ENCODE peak calls at places on chromosomes 13 and 19, in six cellular contexts. Q is IMR-90; F is stimulated activated CD4-positive, alpha-beta T cell treated with anti-CD3 and anti-CD28 coated beads, Interleukin-1b, Interleukin-23, amount 100 ng/mL, for 24 hours; P is activated CD8-positive, alpha-beta memory T cell treated with anti-CD3 and anti-CD28 coated beads for 1 hour; G is WTC11; A is H7. H is an unnamed sample.

GRCh38 chr19:6509118-6509971 is 7.2 kb upstream of the TUBB4A start:
- DNase-seq in Q (no peak), F (no peak), P (no peak), G (no peak), A (no peak), H (no peak)

GRCh38 chr19:33125929-33126388 is 6.0 kb upstream of the WDR88 start:
- DNase-seq in Q (peak; percentile 69), F (peak; percentile 16), P (peak; percentile 32), G (peak; percentile 45), A (peak; percentile 80), H (peak; percentile 78)

GRCh38 chr13:112977091-112977490 is 8.1 kb downstream of the MCF2L start:
- DNase-seq in Q (no peak), F (no peak), P (no peak), G (no peak), A (no peak), H (no peak)

GRCh38 chr19:33411621-33412180 is 38.2 kb downstream of the CEBPG start:
- DNase-seq in Q (no peak), F (no peak), P (no peak), G (no peak), A (no peak), H (no peak)

GRCh38 chr13:23588576-23589141 is 18.4 kb downstream of the TNFRSF19 start:
- DNase-seq in Q (no peak), F (no peak), P (no peak), G (no peak), A (no peak), H (no peak)

GRCh38 chr13:95341441-95341840 is 40.2 kb upstream of the ABCC4 start:
- DNase-seq in Q (no peak), F (no peak), P (no peak), G (no peak), A (no peak), H (no peak)

GRCh38 chr19:2055871-2056809 is 5.1 kb upstream of the MKNK2 start:
- DNase-seq in Q (peak; percentile 64), F (no peak), P (no peak), G (no peak), A (no peak), H (no peak)

GRCh38 chr19:28140201-28140600 is 1072.8 kb downstream of the UQCRFS1 start:
- DNase-seq in Q (no peak), F (no peak), P (no peak), G (no peak), A (no peak), H (no peak)

GRCh38 chr13:30872685-30873443 is 33.2 kb upstream of the MEDAG start:
- DNase-seq in Q (peak; percentile 94), F (no peak), P (no peak), G (peak; percentile 51), A (peak; percentile 78), H (no peak)

GRCh38 chr13:111893607-111894443 is 173.1 kb upstream of the SOX1 start:
- DNase-seq in Q (no peak), F (no peak), P (no peak), G (peak; percentile 40), A (peak; percentile 76), H (no peak)

GRCh38 chr19:10408511-10409291 is 5.4 kb upstream of the CDC37 start:
- DNase-seq in Q (no peak), F (no peak), P (no peak), G (no peak), A (peak; percentile 54), H (no peak)

GRCh38 chr13:112783135-112783945 is 93.5 kb downstream of the ATP11A start:
- DNase-seq in Q (peak; percentile 90), F (no peak), P (no peak), G (no peak), A (peak; percentile 36), H (no peak)

GRCh38 chr13:31625115-31625514 is 114.2 kb upstream of the RXFP2 start:
- DNase-seq in Q (no peak), F (no peak), P (no peak), G (no peak), A (no peak), H (no peak)

GRCh38 chr19:5993516-5994406 is 15.8 kb upstream of the RANBP3 start:
- DNase-seq in Q (no peak), F (no peak), P (no peak), G (no peak), A (peak; percentile 51), H (no peak)

GRCh38 chr19:7927605-7928333 is 1.8 kb upstream of the CTXN1 start:
- DNase-seq in Q (no peak), F (no peak), P (no peak), G (no peak), A (peak; percentile 43), H (no peak)

GRCh38 chr13:97413694-97414093 is 20.3 kb upstream of the RAP2A start:
- DNase-seq in Q (no peak), F (no peak), P (no peak), G (no peak), A (peak; percentile 14), H (no peak)

GRCh38 chr19:11570039-11570462 is 7.4 kb downstream of the ACP5 start:
- DNase-seq in Q (no peak), F (no peak), P (no peak), G (no peak), A (peak; percentile 24), H (no peak)

GRCh38 chr19:35476149-35476548 is 14.1 kb downstream of the KRTDAP start:
- DNase-seq in Q (no peak), F (no peak), P (no peak), G (peak; percentile 77), A (peak; percentile 77), H (no peak)

GRCh38 chr19:48819366-48819816 is 8.6 kb upstream of the BCAT2 start:
- DNase-seq in Q (peak; percentile 79), F (no peak), P (no peak), G (no peak), A (no peak), H (no peak)

GRCh38 chr13:45950343-45950995 is 98.9 kb upstream of the SIAH3 start:
- DNase-seq in Q (peak; percentile 26), F (no peak), P (no peak), G (no peak), A (no peak), H (no peak)

GRCh38 chr13:65095118-65095517 is 2135.0 kb downstream of the PCDH9 start:
- DNase-seq in Q (no peak), F (no peak), P (no peak), G (no peak), A (no peak), H (no peak)

GRCh38 chr19:12202250-12202649 is 39.4 kb downstream of the ZNF136 start:
- DNase-seq in Q (no peak), F (no peak), P (peak; percentile 43), G (peak; percentile 72), A (peak; percentile 49), H (no peak)

GRCh38 chr13:99505814-99506269 is 4.6 kb downstream of the TM9SF2 start:
- DNase-seq in Q (peak; percentile 63), F (no peak), P (no peak), G (no peak), A (no peak), H (no peak)

GRCh38 chr19:29516821-29517395 is 8.9 kb upstream of the VSTM2B start:
- DNase-seq in Q (no peak), F (no peak), P (no peak), G (no peak), A (no peak), H (no peak)

GRCh38 chr13:101967216-101967615 is 434.6 kb downstream of the FGF14 start:
- DNase-seq in Q (no peak), F (no peak), P (no peak), G (no peak), A (no peak), H (no peak)

GRCh38 chr13:109139346-109139745 is 509.9 kb downstream of the MYO16 start:
- DNase-seq in Q (no peak), F (no peak), P (no peak), G (no peak), A (no peak), H (no peak)

GRCh38 chr19:50648659-50649058 is 586 bp upstream of the C19orf81 start:
- DNase-seq in Q (no peak), F (no peak), P (no peak), G (no peak), A (peak; percentile 72), H (no peak)

GRCh38 chr13:27442797-27443196 is 7.6 kb downstream of the MTIF3 start:
- DNase-seq in Q (no peak), F (no peak), P (no peak), G (no peak), A (no peak), H (no peak)

GRCh38 chr13:20989883-20990282 is 71.5 kb downstream of the LATS2 start:
- DNase-seq in Q (no peak), F (no peak), P (no peak), G (no peak), A (no peak), H (no peak)

GRCh38 chr19:32387701-32388392 is 17.7 kb upstream of the DPY19L3 start:
- DNase-seq in Q (peak; percentile 62), F (no peak), P (no peak), G (no peak), A (no peak), H (no peak)

GRCh38 chr19:22914646-22915045 is 82.6 kb downstream of the ZNF723 start:
- DNase-seq in Q (no peak), F (no peak), P (no peak), G (no peak), A (no peak), H (no peak)

GRCh38 chr13:51646041-51646670 is 61.9 kb downstream of the WDFY2 start:
- DNase-seq in Q (no peak), F (no peak), P (no peak), G (no peak), A (peak; percentile 44), H (no peak)

GRCh38 chr13:47858678-47859050 is 142.4 kb downstream of the SUCLA2 start:
- DNase-seq in Q (peak; percentile 64), F (no peak), P (no peak), G (no peak), A (no peak), H (no peak)

GRCh38 chr13:112954488-112955270 is 14.3 kb upstream of the MCF2L start:
- DNase-seq in Q (no peak), F (no peak), P (no peak), G (no peak), A (no peak), H (no peak)

GRCh38 chr13:88586263-88586662 is 915.1 kb downstream of the SLITRK5 start:
- DNase-seq in Q (no peak), F (no peak), P (no peak), G (no peak), A (no peak), H (no peak)

GRCh38 chr13:100454876-100455275 is 133.7 kb downstream of the GGACT start:
- DNase-seq in Q (peak; percentile 54), F (no peak), P (no peak), G (no peak), A (no peak), H (no peak)

GRCh38 chr19:28878862-28879566 is 333.9 kb downstream of the UQCRFS1 start:
- DNase-seq in Q (peak; percentile 71), F (peak; percentile 32), P (peak; percentile 39), G (peak; percentile 76), A (peak; percentile 66), H (peak; percentile 21)

GRCh38 chr19:52115526-52116053 is 20.0 kb upstream of the ZNF841 start:
- DNase-seq in Q (no peak), F (no peak), P (no peak), G (no peak), A (no peak), H (no peak)

GRCh38 chr13:20190481-20191310 is 2.0 kb downstream of the GJB2 start:
- DNase-seq in Q (peak; percentile 90), F (no peak), P (no peak), G (no peak), A (no peak), H (no peak)